ENCODE peak calls at places on chromosomes 2 and 18, in six cellular contexts. R is upper lobe of left lung; E is naive thymus-derived CD4-positive, alpha-beta T cell; O is CD8-positive, alpha-beta memory T cell; G is cardiac muscle cell; X is H1. Z is an unnamed sample. For H3K27me3, the result is how much of the 10 kb centered on the place peaks cover.

GRCh38 chr2:169911119-169911518 is 83.9 kb downstream of the UBR3 start:
- DNase-seq in R (no peak), E (no peak), O (no peak), G (no peak), X (no peak), Z (no peak)

GRCh38 chr2:29042581-29043075 is 31.7 kb downstream of the PCARE start:
- DNase-seq in R (no peak), E (no peak), O (no peak), G (no peak), X (no peak), Z (no peak)

GRCh38 chr18:55343396-55344073 is 244.5 kb downstream of the TCF4 start:
- DNase-seq in R (no peak), E (no peak), O (no peak), G (peak), X (no peak), Z (no peak)

GRCh38 chr2:203484266-203485112 is 50.6 kb downstream of the RAPH1 start:
- DNase-seq in R (no peak), E (peak), O (peak), G (peak), X (no peak), Z (peak)

GRCh38 chr2:134586289-134586980 is 132.4 kb downstream of the TMEM163 start:
- DNase-seq in R (peak), E (no peak), O (no peak), G (no peak), X (no peak), Z (no peak)

GRCh38 chr2:28643911-28644334 is 107.7 kb upstream of the PPP1CB start:
- DNase-seq in R (no peak), E (no peak), O (no peak), G (no peak), X (no peak), Z (peak)

GRCh38 chr2:241393524-241394196 is 37.6 kb downstream of the FARP2 start:
- DNase-seq in R (no peak), E (no peak), O (no peak), G (no peak), X (no peak), Z (no peak)

GRCh38 chr2:136081582-136082210 is 36.3 kb downstream of the CXCR4 start:
- DNase-seq in R (no peak), E (no peak), O (no peak), G (no peak), X (no peak), Z (no peak)

GRCh38 chr2:32777714-32778113 is 149.9 kb downstream of the TTC27 start:
- DNase-seq in R (no peak), E (no peak), O (no peak), G (no peak), X (no peak), Z (no peak)

GRCh38 chr2:188969236-188970032 is 4.7 kb upstream of the COL3A1 start:
- DNase-seq in R (no peak), E (no peak), O (no peak), G (no peak), X (no peak), Z (no peak)

GRCh38 chr18:64009305-64009704 is 39.4 kb downstream of the SERPINB8 start:
- DNase-seq in R (no peak), E (no peak), O (no peak), G (no peak), X (no peak), Z (no peak)

GRCh38 chr18:79519751-79520472 is 124.2 kb downstream of the NFATC1 start:
- DNase-seq in R (no peak), E (peak), O (peak), G (peak), X (no peak), Z (no peak)

GRCh38 chr18:50286391-50287027 is 983 bp downstream of the CXXC1 start:
- DNase-seq in R (no peak), E (no peak), O (no peak), G (no peak), X (peak), Z (no peak)

GRCh38 chr2:73175663-73176204 is 26.6 kb upstream of the NOTO start:
- DNase-seq in R (peak), E (peak), O (peak), G (peak), X (peak), Z (no peak)

GRCh38 chr2:232980683-232981082 is 32.4 kb downstream of the NGEF start:
- DNase-seq in R (no peak), E (no peak), O (no peak), G (no peak), X (no peak), Z (peak)

GRCh38 chr18:7720395-7720794 is 153.3 kb downstream of the PTPRM start:
- DNase-seq in R (no peak), E (no peak), O (no peak), G (no peak), X (no peak), Z (no peak)

GRCh38 chr2:166775176-166775575 is 113.1 kb upstream of the XIRP2 start:
- DNase-seq in R (no peak), E (no peak), O (no peak), G (no peak), X (no peak), Z (no peak)

GRCh38 chr2:16177671-16178180 is 237.4 kb downstream of the MYCN start:
- DNase-seq in R (no peak), E (no peak), O (no peak), G (no peak), X (no peak), Z (no peak)

GRCh38 chr2:10544252-10544651 is 96.1 kb upstream of the ODC1 start:
- DNase-seq in R (no peak), E (no peak), O (peak), G (no peak), X (no peak), Z (no peak)

GRCh38 chr2:64831134-64831976 is 157.8 kb upstream of the SLC1A4 start:
- DNase-seq in R (peak), E (peak), O (peak), G (peak), X (peak), Z (peak)

GRCh38 chr2:147352294-147352693 is 492.5 kb upstream of the ACVR2A start:
- DNase-seq in R (no peak), E (no peak), O (no peak), G (no peak), X (no peak), Z (no peak)

GRCh38 chr2:187299122-187299906 is 148.7 kb downstream of the CALCRL start:
- DNase-seq in R (no peak), E (no peak), O (no peak), G (peak), X (no peak), Z (no peak)

GRCh38 chr2:218434456-218434855 is 15.5 kb downstream of the VIL1 start:
- DNase-seq in R (no peak), E (no peak), O (no peak), G (no peak), X (no peak), Z (no peak)

GRCh38 chr2:185628985-185629384 is 109.6 kb upstream of the FSIP2 start:
- DNase-seq in R (no peak), E (no peak), O (no peak), G (no peak), X (peak), Z (no peak)

GRCh38 chr2:133264951-133265949 is 303.0 kb downstream of the NCKAP5 start:
- DNase-seq in R (peak), E (no peak), O (no peak), G (peak), X (peak), Z (no peak)

GRCh38 chr18:12569791-12570190 is 88.1 kb downstream of the SPIRE1 start:
- DNase-seq in R (no peak), E (no peak), O (no peak), G (no peak), X (no peak), Z (no peak)

GRCh38 chr18:12567849-12568248 is 90.1 kb downstream of the SPIRE1 start:
- DNase-seq in R (no peak), E (no peak), O (no peak), G (no peak), X (no peak), Z (no peak)

GRCh38 chr18:12559319-12559718 is 98.6 kb downstream of the SPIRE1 start:
- DNase-seq in R (no peak), E (no peak), O (no peak), G (no peak), X (no peak), Z (no peak)

GRCh38 chr18:12564378-12564777 is 93.5 kb downstream of the SPIRE1 start:
- DNase-seq in R (no peak), E (no peak), O (no peak), G (no peak), X (no peak), Z (no peak)

GRCh38 chr18:12564861-12565260 is 93.0 kb downstream of the SPIRE1 start:
- DNase-seq in R (no peak), E (no peak), O (no peak), G (no peak), X (no peak), Z (no peak)
- H3K27ac ChIP-seq in R (no peak), E (no peak), O (no peak), G (no peak), X (no peak), Z (no peak)

DNA sequence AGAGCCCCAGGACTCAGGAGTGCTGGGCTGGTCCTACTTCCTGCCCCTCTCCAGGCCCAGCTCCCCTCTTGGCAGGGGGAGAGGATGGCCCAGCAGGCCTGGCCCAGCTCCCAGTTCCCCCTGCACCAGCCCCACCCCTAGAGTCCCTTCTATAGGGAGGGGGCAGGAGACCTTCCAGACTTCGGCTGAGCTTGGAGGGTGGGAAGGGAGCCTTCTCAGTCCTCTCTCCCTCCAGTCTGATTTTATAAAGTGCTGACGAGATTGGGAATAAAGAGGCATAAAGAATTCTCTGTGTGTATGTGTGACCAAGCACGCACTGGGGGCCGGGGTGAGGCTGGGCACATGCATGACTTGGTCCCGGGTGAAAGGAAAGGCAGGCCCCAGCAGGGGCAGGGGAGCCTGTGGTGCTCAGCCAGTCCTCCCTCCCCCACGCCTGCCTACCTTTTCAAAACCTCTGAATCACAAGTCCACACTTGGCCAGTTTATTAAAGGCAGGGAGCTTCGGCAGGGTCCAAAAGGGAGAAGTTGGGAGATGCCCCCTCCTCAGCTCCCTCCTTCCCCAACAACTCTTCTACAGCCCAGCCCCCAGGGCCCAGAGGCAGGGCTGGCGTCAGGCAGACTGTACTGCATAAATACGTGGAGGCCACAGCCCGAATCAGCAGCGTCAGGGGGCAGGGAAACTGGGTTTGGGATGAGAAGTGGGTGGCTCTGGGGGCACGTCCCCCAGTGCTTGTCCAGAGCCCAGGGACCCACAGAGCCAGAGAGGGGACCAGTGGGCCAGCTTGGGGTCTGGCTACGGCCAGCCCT is 4.9 kb downstream of the CHPF start:
- DNase-seq in R (no peak), E (no peak), O (no peak), G (no peak), X (no peak), Z (no peak)
- H3K27me3 ChIP-seq in R (under half), E (under half), O (under half), G (under half), X (under half), Z (under half)

DNA sequence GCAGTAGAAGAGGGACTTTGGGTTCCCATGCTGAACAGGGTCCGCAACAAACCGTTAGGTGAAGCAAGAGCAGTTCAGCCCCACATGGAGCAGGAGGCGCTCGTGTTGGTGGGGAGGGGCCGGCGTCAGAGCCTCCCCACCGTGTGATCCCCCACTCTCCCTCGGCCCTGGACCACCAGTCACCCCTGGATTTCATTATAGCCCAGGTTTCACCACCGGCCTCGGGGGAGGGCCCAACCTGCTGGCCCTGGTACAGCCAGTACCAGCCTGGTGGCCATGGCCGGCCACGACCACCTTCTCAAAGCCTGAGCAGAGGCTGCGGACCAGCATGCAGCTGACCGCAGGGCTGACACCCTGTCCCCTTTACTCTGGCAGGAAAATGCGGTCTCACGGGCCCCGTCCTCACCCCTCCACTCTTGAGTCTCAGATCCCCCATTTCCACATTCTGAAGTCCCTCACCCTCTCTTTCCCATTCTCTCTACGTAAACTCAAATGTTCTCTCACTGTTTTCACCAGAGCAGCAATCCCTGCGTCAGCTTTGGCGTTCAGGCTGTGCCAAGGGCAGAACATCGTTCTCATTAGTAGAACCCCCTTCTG is 8.6 kb downstream of the MLPH start:
- DNase-seq in R (no peak), E (no peak), O (no peak), G (no peak), X (no peak), Z (no peak)
- H3K27ac ChIP-seq in R (no peak), E (no peak), O (no peak), G (no peak), X (no peak), Z (peak)

GRCh38 chr2:148565272-148565894 is 79.2 kb upstream of the EPC2 start:
- DNase-seq in R (no peak), E (no peak), O (no peak), G (no peak), X (no peak), Z (no peak)

GRCh38 chr2:148568597-148568996 is 76.0 kb upstream of the EPC2 start:
- DNase-seq in R (no peak), E (no peak), O (peak), G (no peak), X (no peak), Z (no peak)

GRCh38 chr2:148569221-148569620 is 75.3 kb upstream of the EPC2 start:
- DNase-seq in R (no peak), E (no peak), O (no peak), G (no peak), X (no peak), Z (no peak)

GRCh38 chr2:148567716-148568115 is 76.8 kb upstream of the EPC2 start:
- DNase-seq in R (no peak), E (no peak), O (no peak), G (no peak), X (no peak), Z (no peak)
- H3K27me3 ChIP-seq in R (under half), E (under half), O (under half), G (under half), X (under half), Z (under half)

DNA sequence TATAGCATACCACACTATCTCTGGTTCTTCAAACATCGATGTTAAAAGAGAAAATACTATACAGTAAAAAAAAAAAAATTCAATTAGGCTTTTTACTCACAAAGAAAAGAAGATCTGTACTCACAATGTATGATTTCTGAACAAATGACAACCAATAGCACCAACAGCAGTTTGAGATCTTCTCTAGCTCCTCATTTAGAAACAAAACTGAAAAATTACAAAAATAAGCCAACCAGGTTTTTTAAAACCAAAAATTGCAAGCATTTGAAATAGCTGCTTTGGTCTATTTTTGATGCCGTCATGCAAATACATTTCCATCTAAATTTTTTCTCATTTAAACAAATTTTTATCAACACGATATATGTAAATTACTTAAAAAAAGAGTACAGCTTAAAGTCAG is 34.3 kb upstream of the RALBP1 start:
- DNase-seq in R (no peak), E (no peak), O (no peak), G (no peak), X (no peak), Z (no peak)
- H3K27ac ChIP-seq in R (no peak), E (no peak), O (no peak), G (no peak), X (no peak), Z (no peak)

GRCh38 chr2:19774788-19775156 is 127.0 kb downstream of the TTC32 start:
- DNase-seq in R (no peak), E (no peak), O (no peak), G (peak), X (peak), Z (peak)

GRCh38 chr2:19772981-19773380 is 128.8 kb downstream of the TTC32 start:
- DNase-seq in R (no peak), E (no peak), O (no peak), G (no peak), X (no peak), Z (no peak)

GRCh38 chr2:19775315-19775714 is 126.5 kb downstream of the TTC32 start:
- DNase-seq in R (no peak), E (no peak), O (no peak), G (no peak), X (no peak), Z (no peak)

GRCh38 chr2:19776941-19777514 is 124.8 kb downstream of the TTC32 start:
- DNase-seq in R (no peak), E (no peak), O (no peak), G (no peak), X (no peak), Z (no peak)

DNA sequence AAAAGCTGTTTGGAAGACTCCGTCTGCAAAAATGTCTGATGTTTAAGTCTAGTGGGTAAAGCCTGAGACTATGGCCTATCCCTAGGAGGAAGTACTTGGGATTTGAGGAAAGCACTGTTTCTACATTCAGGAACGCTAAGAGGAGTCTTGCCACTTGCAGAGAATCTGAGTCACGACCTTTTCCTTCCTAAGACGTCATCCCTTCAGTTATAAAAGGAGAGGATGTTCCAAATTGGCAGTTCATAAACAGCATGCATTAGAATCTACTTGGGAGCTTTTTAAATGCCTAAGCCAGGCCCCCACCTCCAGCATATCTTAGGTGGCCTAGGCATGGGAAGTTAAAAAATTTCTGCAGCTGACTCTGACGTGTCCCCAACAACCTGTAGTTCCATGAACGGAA is 125.9 kb downstream of the TTC32 start:
- DNase-seq in R (no peak), E (no peak), O (no peak), G (no peak), X (no peak), Z (no peak)
- H3K27me3 ChIP-seq in R (under half), E (under half), O (under half), G (under half), X (under half), Z (under half)

GRCh38 chr18:9806905-9807304 is 78.9 kb upstream of the TXNDC2 start:
- DNase-seq in R (no peak), E (no peak), O (no peak), G (no peak), X (no peak), Z (no peak)

GRCh38 chr18:9809686-9810085 is 76.1 kb upstream of the TXNDC2 start:
- DNase-seq in R (no peak), E (no peak), O (no peak), G (no peak), X (no peak), Z (no peak)

GRCh38 chr18:9808530-9809241 is 77.1 kb upstream of the TXNDC2 start:
- DNase-seq in R (no peak), E (no peak), O (no peak), G (peak), X (peak), Z (no peak)

GRCh38 chr18:9810216-9810804 is 75.5 kb upstream of the TXNDC2 start:
- DNase-seq in R (no peak), E (no peak), O (no peak), G (no peak), X (no peak), Z (no peak)

GRCh38 chr18:9808190-9808529 is 77.6 kb upstream of the TXNDC2 start:
- DNase-seq in R (no peak), E (no peak), O (no peak), G (no peak), X (no peak), Z (no peak)
- H3K27ac ChIP-seq in R (peak), E (no peak), O (no peak), G (no peak), X (peak), Z (no peak)

GRCh38 chr2:71330585-71331330 is 824 bp upstream of the ZNF638 start:
- DNase-seq in R (no peak), E (no peak), O (peak), G (no peak), X (no peak), Z (no peak)

GRCh38 chr2:71336384-71336783 is 4.8 kb downstream of the ZNF638 start:
- DNase-seq in R (no peak), E (no peak), O (no peak), G (no peak), X (no peak), Z (no peak)

GRCh38 chr2:71331581-71332412 is at the start of gene ZNF638:
- DNase-seq in R (peak), E (peak), O (peak), G (peak), X (peak), Z (peak)

GRCh38 chr2:71332413-71332866 is 858 bp downstream of the ZNF638 start:
- DNase-seq in R (no peak), E (no peak), O (no peak), G (no peak), X (no peak), Z (no peak)

DNA sequence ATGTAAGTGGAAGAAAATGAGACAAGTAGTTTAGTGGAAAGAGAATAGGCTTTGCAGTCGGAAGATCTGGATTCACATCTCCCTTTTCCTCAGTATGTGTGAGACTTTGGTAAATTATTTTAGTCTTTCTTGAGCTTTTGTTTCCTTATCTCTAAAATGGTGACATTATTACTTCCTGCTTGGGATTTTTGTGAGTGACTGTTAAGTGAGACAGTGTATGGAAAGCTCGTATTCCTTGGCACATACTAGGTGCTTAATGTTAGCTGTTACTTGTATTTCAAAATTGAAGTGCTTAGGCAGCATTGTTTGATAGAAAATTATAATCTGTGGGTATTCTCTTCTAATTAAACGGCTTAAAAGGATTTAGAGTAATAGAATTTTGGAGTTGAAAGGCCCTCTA is 2.0 kb downstream of the ZNF638 start:
- DNase-seq in R (no peak), E (no peak), O (no peak), G (no peak), X (no peak), Z (no peak)
- H3K27me3 ChIP-seq in R (under half), E (under half), O (under half), G (under half), X (under half), Z (under half)

Z was measured in PC-9.